ENCODE peak calls at places on chromosomes 12 and 14, in five cellular contexts. T is A673, Y is fibroblast of mammary gland, L is K562, J is OCI-LY7. S is an unnamed sample.

GRCh38 chr12:119036878-119037493 is 55.6 kb downstream of the SRRM4 start:
- DNase-seq in T (peak; percentile 54), Y (peak; percentile 14), L (peak; percentile 57), J (peak; percentile 29), S (peak; percentile 63)

GRCh38 chr12:124031058-124031457 is 58.0 kb downstream of the ZNF664 start:
- DNase-seq in T (no peak), Y (peak; percentile 31), L (no peak), J (no peak), S (no peak)

GRCh38 chr12:442235-442884 is 17.4 kb upstream of the B4GALNT3 start:
- DNase-seq in T (peak; percentile 74), Y (peak; percentile 48), L (peak; percentile 39), J (peak; percentile 41), S (peak; percentile 26)

GRCh38 chr14:68603682-68604360 is 189.0 kb downstream of the ZFP36L1 start:
- DNase-seq in T (no peak), Y (no peak), L (no peak), J (no peak), S (no peak)

GRCh38 chr14:58738189-58738836 is 100.6 kb downstream of the DACT1 start:
- DNase-seq in T (no peak), Y (peak; percentile 93), L (no peak), J (no peak), S (no peak)

GRCh38 chr14:88422919-88423318 is 37.5 kb downstream of the SPATA7 start:
- DNase-seq in T (no peak), Y (peak; percentile 92), L (no peak), J (no peak), S (no peak)

GRCh38 chr12:74337951-74338350 is 199.7 kb upstream of the ATXN7L3B start:
- DNase-seq in T (no peak), Y (peak; percentile 70), L (no peak), J (no peak), S (no peak)

GRCh38 chr14:64388533-64389243 is 535 bp downstream of the MTHFD1 start:
- DNase-seq in T (peak; percentile 52), Y (peak; percentile 22), L (no peak), J (peak; percentile 19), S (peak; percentile 28)

GRCh38 chr12:116397148-116397547 is 119.7 kb upstream of the MED13L start:
- DNase-seq in T (no peak), Y (peak; percentile 70), L (no peak), J (no peak), S (no peak)

GRCh38 chr12:67669925-67670631 is 21.5 kb downstream of the DYRK2 start:
- DNase-seq in T (no peak), Y (no peak), L (no peak), J (no peak), S (no peak)

GRCh38 chr12:52924764-52925716 is 20.2 kb upstream of the KRT8 start:
- DNase-seq in T (no peak), Y (peak; percentile 54), L (peak; percentile 88), J (no peak), S (no peak)

GRCh38 chr12:28104338-28104737 is 85.9 kb upstream of the CCDC91 start:
- DNase-seq in T (no peak), Y (peak; percentile 36), L (no peak), J (no peak), S (no peak)

GRCh38 chr14:75280831-75281690 is 2.4 kb downstream of the FOS start:
- DNase-seq in T (no peak), Y (no peak), L (no peak), J (no peak), S (no peak)

GRCh38 chr12:27667540-27667939 is 28.7 kb upstream of the REP15 start:
- DNase-seq in T (no peak), Y (peak; percentile 97), L (no peak), J (no peak), S (no peak)

GRCh38 chr12:6199531-6200265 is 502 bp upstream of the CD9 start:
- DNase-seq in T (no peak), Y (peak; percentile 23), L (no peak), J (no peak), S (no peak)

GRCh38 chr12:58530421-58531067 is 389.8 kb downstream of the LRIG3 start:
- DNase-seq in T (no peak), Y (peak; percentile 89), L (no peak), J (no peak), S (no peak)

GRCh38 chr12:84128117-84128991 is 784.2 kb downstream of the SLC6A15 start:
- DNase-seq in T (no peak), Y (no peak), L (no peak), J (no peak), S (no peak)

GRCh38 chr14:90816686-90817436 is 631 bp upstream of the TTC7B start:
- DNase-seq in T (no peak), Y (no peak), L (no peak), J (no peak), S (no peak)

GRCh38 chr14:90815817-90816662 is at the start of gene TTC7B:
- DNase-seq in T (peak; percentile 56), Y (no peak), L (peak; percentile 86), J (peak; percentile 20), S (peak; percentile 20)

GRCh38 chr14:90815567-90815816 is 738 bp downstream of the TTC7B start:
- DNase-seq in T (no peak), Y (no peak), L (no peak), J (no peak), S (no peak)

GRCh38 chr14:90812109-90812508 is 4.1 kb downstream of the TTC7B start:
- DNase-seq in T (no peak), Y (no peak), L (no peak), J (no peak), S (no peak)

GRCh38 chr14:90814806-90815566 is 1.2 kb downstream of the TTC7B start:
- DNase-seq in T (no peak), Y (no peak), L (no peak), J (no peak), S (no peak)
- H3K4me3 ChIP-seq in T (peak overlapping the region; percentile 73), Y (peak overlapping the region; percentile 74), L (peak overlapping the region; percentile 65), J (no peak overlapping the region), S (peak overlapping the region; percentile 48)

GRCh38 chr12:49962861-49963765 is 1.4 kb downstream of the AQP5 start:
- DNase-seq in T (peak; percentile 57), Y (no peak), L (no peak), J (no peak), S (no peak)

GRCh38 chr12:49961993-49962764 is 507 bp downstream of the AQP5 start:
- DNase-seq in T (no peak), Y (no peak), L (no peak), J (no peak), S (no peak)

GRCh38 chr12:49960474-49961110 is 1.1 kb upstream of the AQP5 start:
- DNase-seq in T (no peak), Y (no peak), L (no peak), J (no peak), S (no peak)

GRCh38 chr12:49959570-49960473 is 1.9 kb upstream of the AQP5 start:
- DNase-seq in T (no peak), Y (no peak), L (no peak), J (peak; percentile 47), S (peak; percentile 52)

GRCh38 chr12:49961111-49961922 is at the start of gene AQP5:
- DNase-seq in T (no peak), Y (no peak), L (no peak), J (no peak), S (no peak)
- H3K4me3 ChIP-seq in T (peak within 1 kb of the TSS; percentile 15), Y (no peak within 1 kb of the TSS), L (no peak within 1 kb of the TSS), J (no peak within 1 kb of the TSS), S (no peak within 1 kb of the TSS)

GRCh38 chr12:20212036-20212435 is 156.3 kb upstream of the PDE3A start:
- DNase-seq in T (peak; percentile 11), Y (peak; percentile 72), L (no peak), J (no peak), S (no peak)
- H3K4me3 ChIP-seq in T (no peak overlapping the region), Y (no peak overlapping the region), L (no peak overlapping the region), J (no peak overlapping the region), S (no peak overlapping the region)

GRCh38 chr12:12095016-12095415 is 24.3 kb downstream of the BCL2L14 start:
- DNase-seq in T (no peak), Y (no peak), L (no peak), J (no peak), S (no peak)
- H3K4me3 ChIP-seq in T (no peak overlapping the region), Y (no peak overlapping the region), L (no peak overlapping the region), J (no peak overlapping the region), S (no peak overlapping the region)

DNA sequence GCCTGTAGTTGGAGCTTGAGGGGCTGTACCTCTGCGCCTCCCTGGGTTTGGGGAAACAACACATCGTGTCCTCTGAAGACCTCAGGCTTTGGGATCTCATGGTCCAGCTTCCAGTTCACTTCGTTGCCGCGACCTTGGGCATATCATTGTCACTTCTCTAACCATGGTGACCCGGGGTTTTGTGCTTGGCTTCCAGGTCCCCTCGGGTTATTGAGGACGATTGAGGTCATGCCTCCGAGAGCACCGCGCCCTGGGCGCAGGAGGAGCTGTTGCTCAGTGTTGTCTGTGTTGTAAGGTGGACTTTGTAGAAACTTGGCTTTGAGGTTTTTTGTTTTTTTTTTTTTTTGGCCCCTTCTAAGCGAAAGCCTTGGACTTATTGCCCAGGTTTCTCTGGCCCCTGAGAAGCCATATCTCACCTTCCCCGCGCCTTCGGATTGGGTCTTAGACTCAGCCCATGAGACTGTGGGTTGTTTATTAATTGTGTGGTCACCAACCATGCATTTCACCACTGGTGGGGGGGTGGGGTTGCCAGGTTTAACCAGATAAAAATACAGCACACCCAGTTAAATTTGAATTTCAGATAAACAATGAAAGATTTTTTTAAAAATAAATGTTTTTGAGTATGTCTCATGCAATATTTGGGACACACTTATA is 2.6 kb downstream of the BCL7A start:
- DNase-seq in T (no peak), Y (no peak), L (peak; percentile 51), J (peak; percentile 84), S (no peak)
- H3K4me3 ChIP-seq in T (peak overlapping the region; percentile 86), Y (no peak overlapping the region), L (peak overlapping the region; percentile 73), J (peak overlapping the region; percentile 95), S (peak overlapping the region; percentile 46)

GRCh38 chr12:54421873-54422250 is 2.8 kb upstream of the ITGA5 start:
- DNase-seq in T (no peak), Y (no peak), L (no peak), J (no peak), S (no peak)
- H3K4me3 ChIP-seq in T (no peak overlapping the region), Y (no peak overlapping the region), L (no peak overlapping the region), J (no peak overlapping the region), S (no peak overlapping the region)

DNA sequence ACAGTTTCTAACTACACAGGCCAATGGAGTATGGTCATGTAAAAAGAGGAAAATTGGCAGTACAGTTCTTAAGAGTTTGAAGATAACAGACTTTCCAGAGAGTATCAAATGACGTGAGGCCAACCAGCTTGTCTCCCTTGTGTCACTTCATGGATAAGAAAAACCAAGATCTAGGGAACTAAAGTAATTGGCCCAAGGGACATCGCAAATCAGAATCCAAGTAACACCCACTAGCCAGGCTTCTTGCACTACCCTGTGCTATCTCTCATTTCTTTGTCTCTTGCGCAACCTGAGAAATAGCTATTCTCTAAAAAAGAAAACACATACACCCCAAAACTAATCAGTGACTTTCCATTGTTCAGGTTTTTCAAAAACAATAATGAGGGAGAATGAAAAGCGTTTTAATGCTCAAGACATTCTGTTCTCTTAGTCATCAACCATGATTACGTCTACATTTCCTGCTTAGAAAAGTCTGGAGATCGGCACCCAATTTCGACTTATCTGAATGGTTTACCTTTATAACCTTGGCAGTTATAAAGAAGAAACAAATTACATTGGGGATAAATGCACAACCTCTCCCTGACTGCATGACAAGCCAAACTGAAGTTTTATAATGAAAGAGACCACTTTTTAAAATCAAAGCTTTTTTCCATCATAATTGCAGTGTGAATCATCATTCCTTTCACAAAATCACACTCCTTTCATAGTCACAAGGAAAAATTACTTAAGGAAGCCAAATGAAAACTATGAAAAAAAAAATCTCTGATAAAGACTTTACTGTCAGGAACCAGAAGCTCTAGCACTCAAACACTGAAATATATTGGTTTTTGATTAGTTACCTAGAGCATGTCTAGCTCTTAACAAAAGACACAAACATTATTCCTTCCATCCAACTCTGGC is 42.1 kb downstream of the TMTC1 start:
- DNase-seq in T (peak; percentile 41), Y (peak; percentile 97), L (no peak), J (no peak), S (no peak)
- H3K4me3 ChIP-seq in T (no peak overlapping the region), Y (no peak overlapping the region), L (no peak overlapping the region), J (no peak overlapping the region), S (no peak overlapping the region)